ENCODE peak calls at places on chromosomes 3 and 15, in seven cellular contexts. One of them, this sample, is unnamed.

GRCh38 chr3:4139462-4140140 is 163.6 kb upstream of the SETMAR start:
- DNase-seq in foreskin fibroblast: no peak
- DNase-seq in KBM-7: no peak
- DNase-seq in G401: no peak
- DNase-seq in COLO829: no peak
- DNase-seq in astrocyte of the spinal cord: no peak
- DNase-seq in A549: no peak
- DNase-seq in this sample: no peak

GRCh38 chr3:48587686-48588085 is 7.4 kb downstream of the COL7A1 start:
- DNase-seq in G401: no peak
- DNase-seq in A549: no peak
- DNase-seq in KBM-7: no peak
- DNase-seq in COLO829: no peak
- DNase-seq in foreskin fibroblast: no peak
- DNase-seq in astrocyte of the spinal cord: no peak
- DNase-seq in this sample: no peak

GRCh38 chr3:6222069-6222468 is 638.8 kb upstream of the GRM7 start:
- DNase-seq in foreskin fibroblast: no peak
- DNase-seq in KBM-7: no peak
- DNase-seq in A549: no peak
- DNase-seq in G401: no peak
- DNase-seq in astrocyte of the spinal cord: no peak
- DNase-seq in COLO829: no peak
- DNase-seq in this sample: no peak

GRCh38 chr3:151086484-151087456 is 1.3 kb downstream of the MED12L start:
- DNase-seq in G401: peak
- DNase-seq in KBM-7: peak
- DNase-seq in astrocyte of the spinal cord: peak
- DNase-seq in COLO829: peak
- DNase-seq in A549: peak
- DNase-seq in foreskin fibroblast: peak
- DNase-seq in this sample: peak

GRCh38 chr15:78930577-78931388 is 14.1 kb downstream of the CTSH start:
- DNase-seq in KBM-7: no peak
- DNase-seq in foreskin fibroblast: peak
- DNase-seq in A549: peak
- DNase-seq in G401: peak
- DNase-seq in astrocyte of the spinal cord: peak
- DNase-seq in COLO829: no peak
- DNase-seq in this sample: no peak

GRCh38 chr3:156818890-156819289 is 7.3 kb upstream of the LEKR1 start:
- DNase-seq in foreskin fibroblast: peak
- DNase-seq in astrocyte of the spinal cord: peak
- DNase-seq in A549: peak
- DNase-seq in KBM-7: peak
- DNase-seq in COLO829: no peak
- DNase-seq in G401: no peak
- DNase-seq in this sample: no peak

GRCh38 chr15:26879770-26880169 is 12.9 kb downstream of the GABRA5 start:
- DNase-seq in KBM-7: no peak
- DNase-seq in A549: no peak
- DNase-seq in foreskin fibroblast: no peak
- DNase-seq in G401: no peak
- DNase-seq in astrocyte of the spinal cord: no peak
- DNase-seq in COLO829: no peak
- DNase-seq in this sample: no peak

GRCh38 chr3:156964562-156964961 is 138.4 kb downstream of the LEKR1 start:
- DNase-seq in G401: no peak
- DNase-seq in COLO829: no peak
- DNase-seq in foreskin fibroblast: peak
- DNase-seq in A549: no peak
- DNase-seq in KBM-7: no peak
- DNase-seq in astrocyte of the spinal cord: no peak
- DNase-seq in this sample: no peak

GRCh38 chr3:133874344-133874743 is 21.3 kb downstream of the RAB6B start:
- DNase-seq in KBM-7: no peak
- DNase-seq in COLO829: no peak
- DNase-seq in A549: no peak
- DNase-seq in foreskin fibroblast: peak
- DNase-seq in G401: no peak
- DNase-seq in astrocyte of the spinal cord: no peak
- DNase-seq in this sample: no peak

GRCh38 chr3:153442386-153442785 is 280.4 kb downstream of the RAP2B start:
- DNase-seq in A549: no peak
- DNase-seq in KBM-7: no peak
- DNase-seq in G401: no peak
- DNase-seq in COLO829: no peak
- DNase-seq in foreskin fibroblast: peak
- DNase-seq in astrocyte of the spinal cord: no peak
- DNase-seq in this sample: no peak

GRCh38 chr3:23819599-23820360 is 14.0 kb downstream of the UBE2E1 start:
- DNase-seq in COLO829: peak
- DNase-seq in A549: no peak
- DNase-seq in foreskin fibroblast: no peak
- DNase-seq in G401: peak
- DNase-seq in astrocyte of the spinal cord: no peak
- DNase-seq in KBM-7: no peak
- DNase-seq in this sample: no peak

GRCh38 chr15:31275331-31276262 is 51.0 kb upstream of the KLF13 start:
- DNase-seq in KBM-7: no peak
- DNase-seq in A549: no peak
- DNase-seq in COLO829: no peak
- DNase-seq in foreskin fibroblast: no peak
- DNase-seq in G401: peak
- DNase-seq in astrocyte of the spinal cord: no peak
- DNase-seq in this sample: no peak

GRCh38 chr15:95298729-95299128 is 1031.8 kb upstream of the NR2F2 start:
- DNase-seq in KBM-7: peak
- DNase-seq in astrocyte of the spinal cord: no peak
- DNase-seq in foreskin fibroblast: no peak
- DNase-seq in A549: no peak
- DNase-seq in COLO829: no peak
- DNase-seq in G401: no peak
- DNase-seq in this sample: no peak

GRCh38 chr3:129502641-129503386 is 25.6 kb upstream of the RHO start:
- DNase-seq in A549: no peak
- DNase-seq in KBM-7: no peak
- DNase-seq in foreskin fibroblast: no peak
- DNase-seq in astrocyte of the spinal cord: no peak
- DNase-seq in COLO829: no peak
- DNase-seq in G401: peak
- DNase-seq in this sample: no peak

GRCh38 chr3:182671942-182672341 is 121.4 kb upstream of the ATP11B start:
- DNase-seq in A549: no peak
- DNase-seq in G401: no peak
- DNase-seq in KBM-7: no peak
- DNase-seq in foreskin fibroblast: peak
- DNase-seq in COLO829: peak
- DNase-seq in astrocyte of the spinal cord: no peak
- DNase-seq in this sample: no peak

GRCh38 chr3:99532246-99532645 is 106.1 kb upstream of the COL8A1 start:
- DNase-seq in KBM-7: peak
- DNase-seq in COLO829: peak
- DNase-seq in A549: peak
- DNase-seq in foreskin fibroblast: peak
- DNase-seq in G401: peak
- DNase-seq in astrocyte of the spinal cord: peak
- DNase-seq in this sample: peak

GRCh38 chr3:141379250-141379872 is 11.1 kb downstream of the ZBTB38 start:
- DNase-seq in COLO829: no peak
- DNase-seq in A549: no peak
- DNase-seq in astrocyte of the spinal cord: no peak
- DNase-seq in KBM-7: no peak
- DNase-seq in G401: no peak
- DNase-seq in foreskin fibroblast: no peak
- DNase-seq in this sample: no peak

GRCh38 chr15:41982133-41982930 is 10.0 kb upstream of the EHD4 start:
- DNase-seq in G401: no peak
- DNase-seq in COLO829: no peak
- DNase-seq in A549: no peak
- DNase-seq in KBM-7: no peak
- DNase-seq in foreskin fibroblast: peak
- DNase-seq in astrocyte of the spinal cord: no peak
- DNase-seq in this sample: no peak

GRCh38 chr15:94524565-94524964 is 293.2 kb downstream of the MCTP2 start:
- DNase-seq in COLO829: no peak
- DNase-seq in G401: no peak
- DNase-seq in foreskin fibroblast: no peak
- DNase-seq in KBM-7: no peak
- DNase-seq in astrocyte of the spinal cord: no peak
- DNase-seq in A549: no peak
- DNase-seq in this sample: no peak

This sample was measured in NAMALWA.